ENCODE peak calls at places on chromosomes 16 and 17, in nine cellular contexts. C is substantia nigra; A is fibroblast of pulmonary artery; S is stimulated activated naive CD8-positive, alpha-beta T cell treated with anti-CD3 and anti-CD28 coated beads, Interleukin-15, Interleukin-2, amounts not matched to agents 100 U/mL and 50 U/mL, for 24 hours; Y is stimulated activated CD4-positive, alpha-beta T cell treated with anti-CD3 and anti-CD28 coated beads, Interleukin-12 subunit alpha, Interleukin-12 subunit beta, amount 100 ng/mL, for 4 hours; W is left kidney; Z is KG1; Q is AG09319; T is amniotic epithelial cell. R is an unnamed sample.

GRCh38 chr17:56658648-56659047 is 65.1 kb downstream of the NOG start:
- DNase-seq in C (no peak), A (no peak), S (no peak), Y (no peak), W (no peak), Z (no peak), Q (no peak), T (no peak), R (no peak)

GRCh38 chr17:77328823-77329740 is 188.3 kb downstream of the SEC14L1 start:
- DNase-seq in C (no peak), A (no peak), S (no peak), Y (no peak), W (no peak), Z (no peak), Q (no peak), T (no peak), R (no peak)

GRCh38 chr17:76585649-76586593 is at the start of gene ST6GALNAC2:
- DNase-seq in C (no peak), A (peak; percentile 42), S (peak; percentile 53), Y (no peak), W (peak; percentile 87), Z (no peak), Q (no peak), T (no peak), R (peak; percentile 58)

GRCh38 chr16:19289805-19290490 is 4.4 kb downstream of the CLEC19A start:
- DNase-seq in C (no peak), A (no peak), S (no peak), Y (no peak), W (peak; percentile 66), Z (no peak), Q (no peak), T (no peak), R (no peak)

GRCh38 chr17:59420901-59421300 is 89.4 kb downstream of the YPEL2 start:
- DNase-seq in C (no peak), A (no peak), S (no peak), Y (no peak), W (no peak), Z (no peak), Q (no peak), T (no peak), R (no peak)

GRCh38 chr17:3546997-3547396 is 10.6 kb downstream of the TRPV3 start:
- DNase-seq in C (no peak), A (no peak), S (no peak), Y (no peak), W (no peak), Z (no peak), Q (no peak), T (no peak), R (no peak)

GRCh38 chr16:78763821-78764440 is 664.5 kb downstream of the WWOX start:
- DNase-seq in C (no peak), A (no peak), S (no peak), Y (no peak), W (no peak), Z (no peak), Q (no peak), T (no peak), R (no peak)

GRCh38 chr16:77971306-77972131 is 50.8 kb upstream of the CLEC3A start:
- DNase-seq in C (peak; percentile 19), A (peak; percentile 79), S (peak; percentile 77), Y (peak; percentile 74), W (peak; percentile 90), Z (peak; percentile 70), Q (peak; percentile 54), T (peak; percentile 75), R (peak; percentile 79)

GRCh38 chr16:83802135-83802534 is 5.6 kb upstream of the HSBP1 start:
- DNase-seq in C (no peak), A (peak; percentile 78), S (no peak), Y (no peak), W (peak; percentile 46), Z (no peak), Q (peak; percentile 78), T (no peak), R (no peak)

GRCh38 chr16:72976747-72977064 is 71.2 kb downstream of the ZFHX3 start:
- DNase-seq in C (no peak), A (no peak), S (no peak), Y (no peak), W (no peak), Z (no peak), Q (no peak), T (no peak), R (no peak)

GRCh38 chr16:75555213-75555706 is 792 bp downstream of the TMEM231 start:
- DNase-seq in C (peak; percentile 41), A (peak; percentile 92), S (peak; percentile 47), Y (no peak), W (peak; percentile 96), Z (no peak), Q (peak; percentile 55), T (peak; percentile 88), R (peak; percentile 59)

GRCh38 chr16:47033176-47033575 is 59.7 kb upstream of the DNAJA2 start:
- DNase-seq in C (no peak), A (no peak), S (no peak), Y (no peak), W (no peak), Z (no peak), Q (no peak), T (no peak), R (no peak)

GRCh38 chr17:65097110-65097509 is 40.1 kb upstream of the RGS9 start:
- DNase-seq in C (no peak), A (no peak), S (no peak), Y (no peak), W (no peak), Z (no peak), Q (no peak), T (no peak), R (no peak)

GRCh38 chr17:81551458-81552243 is 502 bp downstream of the FAAP100 start:
- DNase-seq in C (no peak), A (no peak), S (no peak), Y (no peak), W (peak; percentile 55), Z (no peak), Q (no peak), T (no peak), R (no peak)

GRCh38 chr16:13193721-13194120 is 292.3 kb downstream of the SHISA9 start:
- DNase-seq in C (no peak), A (no peak), S (no peak), Y (no peak), W (no peak), Z (no peak), Q (no peak), T (no peak), R (no peak)

GRCh38 chr16:66936462-66936861 is 1.1 kb downstream of the CES2 start:
- DNase-seq in C (no peak), A (no peak), S (no peak), Y (no peak), W (no peak), Z (no peak), Q (no peak), T (no peak), R (no peak)

GRCh38 chr17:67633751-67634191 is 84.0 kb upstream of the NOL11 start:
- DNase-seq in C (no peak), A (peak; percentile 58), S (no peak), Y (no peak), W (peak; percentile 79), Z (no peak), Q (no peak), T (no peak), R (no peak)

GRCh38 chr16:30183961-30184429 is 593 bp downstream of the CORO1A start:
- DNase-seq in C (no peak), A (no peak), S (peak; percentile 75), Y (peak; percentile 49), W (no peak), Z (peak; percentile 76), Q (no peak), T (no peak), R (no peak)

GRCh38 chr16:72036098-72036497 is 18.2 kb upstream of the HP start:
- DNase-seq in C (no peak), A (no peak), S (no peak), Y (no peak), W (peak; percentile 16), Z (no peak), Q (no peak), T (no peak), R (no peak)

GRCh38 chr16:88685156-88686061 is 898 bp downstream of the SNAI3 start:
- DNase-seq in C (no peak), A (peak; percentile 45), S (peak; percentile 81), Y (peak; percentile 65), W (peak; percentile 37), Z (no peak), Q (no peak), T (peak; percentile 65), R (no peak)

GRCh38 chr16:7998789-7999453 is 591.4 kb downstream of the TMEM114 start:
- DNase-seq in C (no peak), A (no peak), S (no peak), Y (no peak), W (no peak), Z (no peak), Q (no peak), T (no peak), R (no peak)

GRCh38 chr17:7177954-7178477 is 1.2 kb downstream of the ASGR1 start:
- DNase-seq in C (no peak), A (peak; percentile 31), S (no peak), Y (no peak), W (peak; percentile 81), Z (no peak), Q (no peak), T (no peak), R (peak; percentile 31)

GRCh38 chr16:7471268-7471667 is 138.6 kb downstream of the RBFOX1 start:
- DNase-seq in C (no peak), A (no peak), S (no peak), Y (no peak), W (no peak), Z (no peak), Q (no peak), T (no peak), R (no peak)

GRCh38 chr16:73056383-73056782 is 8.5 kb upstream of the ZFHX3 start:
- DNase-seq in C (no peak), A (no peak), S (no peak), Y (no peak), W (peak; percentile 15), Z (no peak), Q (no peak), T (no peak), R (no peak)

GRCh38 chr16:78444-79145 is 570 bp downstream of the MPG start:
- DNase-seq in C (no peak), A (peak; percentile 63), S (no peak), Y (no peak), W (peak; percentile 51), Z (no peak), Q (no peak), T (peak; percentile 51), R (no peak)

GRCh38 chr17:18261146-18261515 is 669 bp downstream of the MIEF2 start:
- DNase-seq in C (no peak), A (peak; percentile 26), S (peak; percentile 57), Y (peak; percentile 28), W (peak; percentile 60), Z (no peak), Q (no peak), T (peak; percentile 35), R (no peak)

GRCh38 chr16:68538880-68539701 is at the start of gene ZFP90:
- DNase-seq in C (peak; percentile 45), A (peak; percentile 88), S (peak; percentile 90), Y (peak; percentile 85), W (peak; percentile 97), Z (peak; percentile 86), Q (peak; percentile 50), T (peak; percentile 63), R (peak; percentile 84)

GRCh38 chr16:14409563-14409962 is 220.5 kb downstream of the PARN start:
- DNase-seq in C (no peak), A (peak; percentile 88), S (no peak), Y (no peak), W (peak; percentile 36), Z (no peak), Q (peak; percentile 82), T (peak; percentile 98), R (no peak)

GRCh38 chr17:18191071-18191667 is 7.5 kb downstream of the ALKBH5 start:
- DNase-seq in C (no peak), A (peak; percentile 34), S (no peak), Y (no peak), W (peak; percentile 76), Z (no peak), Q (no peak), T (peak; percentile 46), R (no peak)

GRCh38 chr17:33464669-33465275 is 171.7 kb upstream of the ASIC2 start:
- DNase-seq in C (no peak), A (peak; percentile 63), S (no peak), Y (no peak), W (peak; percentile 77), Z (no peak), Q (no peak), T (peak; percentile 85), R (no peak)

GRCh38 chr17:28372203-28372944 is 880 bp downstream of the SARM1 start:
- DNase-seq in C (no peak), A (peak; percentile 24), S (peak; percentile 41), Y (no peak), W (peak; percentile 60), Z (no peak), Q (no peak), T (peak; percentile 29), R (no peak)

R was measured in progenitor cell of endocrine pancreas.